ENCODE peak calls at places on chromosomes 11 and 22, in ten cellular contexts. X is fibroblast of villous mesenchyme; F is nephron progenitor cell; R is fibroblast of the aortic adventitia; Q is Calu3; V is brain microvascular endothelial cell; A is CD4-positive, alpha-beta T cell; C is natural killer cell; B is NB4; T is astrocyte of the spinal cord. N is an unnamed sample.

GRCh38 chr11:134976540-134976939 is 564.5 kb upstream of the B3GAT1 start:
- DNase-seq in X (no peak), F (no peak), R (no peak), Q (no peak), V (no peak), A (no peak), C (no peak), B (no peak), T (no peak), N (no peak)

GRCh38 chr11:5600374-5600851 is 4.0 kb downstream of the TRIM6 start:
- DNase-seq in X (peak; percentile 93), F (peak; percentile 55), R (peak; percentile 94), Q (peak; percentile 72), V (peak; percentile 88), A (peak; percentile 41), C (peak; percentile 39), B (peak; percentile 73), T (peak; percentile 91), N (peak; percentile 61)

GRCh38 chr11:122707111-122707510 is 51.6 kb downstream of the UBASH3B start:
- DNase-seq in X (no peak), F (no peak), R (no peak), Q (no peak), V (no peak), A (no peak), C (no peak), B (no peak), T (no peak), N (no peak)

GRCh38 chr11:47863189-47863892 is 15.2 kb upstream of the NUP160 start:
- DNase-seq in X (peak; percentile 97), F (no peak), R (peak; percentile 93), Q (no peak), V (peak; percentile 36), A (no peak), C (no peak), B (peak; percentile 59), T (peak; percentile 78), N (no peak)

GRCh38 chr22:48493733-48494132 is 1333.9 kb downstream of the BRD1 start:
- DNase-seq in X (no peak), F (no peak), R (no peak), Q (no peak), V (no peak), A (no peak), C (no peak), B (no peak), T (no peak), N (no peak)

GRCh38 chr11:107224836-107225235 is 206.6 kb upstream of the GUCY1A2 start:
- DNase-seq in X (no peak), F (no peak), R (no peak), Q (no peak), V (no peak), A (no peak), C (no peak), B (no peak), T (no peak), N (no peak)

GRCh38 chr22:49792107-49792506 is 35.6 kb downstream of the BRD1 start:
- DNase-seq in X (no peak), F (no peak), R (no peak), Q (no peak), V (no peak), A (no peak), C (no peak), B (no peak), T (no peak), N (no peak)

GRCh38 chr11:30023037-30023436 is 6.2 kb upstream of the KCNA4 start:
- DNase-seq in X (no peak), F (no peak), R (no peak), Q (no peak), V (no peak), A (no peak), C (no peak), B (no peak), T (no peak), N (no peak)

DNA sequence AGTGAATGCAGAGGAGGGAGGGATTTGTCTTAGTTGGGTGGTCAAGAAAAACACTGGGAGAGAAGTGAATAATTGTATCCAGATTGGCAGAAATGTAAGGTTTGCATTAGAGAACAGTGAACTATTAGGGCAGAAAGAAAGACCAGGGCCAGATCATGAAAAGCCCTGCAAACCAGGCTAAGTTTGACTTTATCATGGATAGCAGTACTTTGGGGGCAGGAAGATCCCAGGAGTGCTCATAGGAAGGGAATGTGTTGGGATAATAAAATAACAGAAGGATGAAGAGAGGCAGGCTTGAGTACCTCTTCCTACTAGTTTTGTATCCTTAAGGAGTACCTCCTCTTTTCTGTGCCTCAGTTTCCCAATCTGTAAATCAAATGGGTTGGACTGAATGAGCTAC is 64.0 kb downstream of the RPL27A start:
- DNase-seq in X (no peak), F (no peak), R (no peak), Q (no peak), V (no peak), A (no peak), C (no peak), B (no peak), T (no peak), N (no peak)
- TF ChIP-seq CTCF in X (no peak), F (no peak), R (no peak), Q (no peak), V (no peak), A (no peak), C (no peak), B (no peak), T (no peak), N (no peak)

DNA sequence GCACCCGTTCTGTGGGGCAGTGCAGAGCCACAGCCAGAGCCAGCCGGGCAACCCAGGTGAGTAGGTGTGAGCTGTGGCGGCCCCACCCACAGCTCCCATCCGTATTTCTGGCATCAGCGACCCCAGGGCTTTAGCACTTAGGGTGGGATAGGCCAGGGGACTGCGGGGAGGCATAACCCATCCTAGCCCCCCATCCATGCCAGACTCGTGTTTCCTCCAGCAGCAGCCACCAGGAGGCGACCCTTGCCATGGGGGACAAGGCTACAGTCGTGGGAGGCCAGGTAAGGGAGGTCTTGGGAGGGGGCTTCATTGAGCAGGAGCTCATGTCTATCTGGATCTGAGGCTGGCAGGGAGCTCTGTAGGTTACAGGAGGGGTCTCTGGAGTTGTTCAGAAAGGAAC is 873 bp downstream of the OTOG start:
- DNase-seq in X (no peak), F (no peak), R (no peak), Q (no peak), V (no peak), A (no peak), C (no peak), B (no peak), T (no peak), N (no peak)
- TF ChIP-seq CTCF in X (no peak), F (no peak), R (no peak), Q (no peak), V (peak; percentile 23), A (no peak), C (no peak), B (peak; percentile 31), T (peak; percentile 8), N (no peak)

GRCh38 chr11:62241095-62241494 is 944 bp upstream of the SCGB1D2 start:
- DNase-seq in X (no peak), F (no peak), R (no peak), Q (no peak), V (no peak), A (no peak), C (no peak), B (no peak), T (no peak), N (no peak)

GRCh38 chr11:62242021-62242420 is at the start of gene SCGB1D2:
- DNase-seq in X (no peak), F (no peak), R (no peak), Q (peak; percentile 2), V (no peak), A (no peak), C (no peak), B (no peak), T (no peak), N (no peak)

DNA sequence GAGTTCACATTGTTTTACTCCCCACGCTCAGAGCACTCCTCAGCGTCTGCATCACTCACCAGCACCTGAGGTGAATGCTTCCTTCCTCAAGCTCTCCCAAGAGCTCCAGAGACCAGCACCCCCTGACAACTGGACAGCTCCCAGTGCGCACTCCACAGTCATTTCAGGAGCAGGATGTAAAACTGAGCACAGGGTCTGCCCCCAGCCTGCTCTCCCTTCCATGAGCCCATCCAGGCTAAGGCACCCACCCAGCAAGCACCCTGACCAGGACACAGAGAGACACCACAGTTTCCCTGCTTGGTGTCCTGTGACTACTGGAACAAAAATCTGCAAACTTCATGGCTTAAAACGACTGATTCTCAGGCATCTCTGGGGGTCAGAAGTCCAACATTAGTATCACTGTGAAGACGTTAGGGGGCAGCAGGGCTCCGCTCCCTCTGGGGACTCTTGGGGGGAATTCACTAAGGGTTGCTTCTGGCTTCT is 3.3 kb downstream of the SCGB1D2 start:
- DNase-seq in X (peak; percentile 41), F (peak; percentile 79), R (peak; percentile 35), Q (peak; percentile 24), V (peak; percentile 27), A (no peak), C (no peak), B (peak; percentile 58), T (peak; percentile 33), N (no peak)
- TF ChIP-seq CTCF in X (peak; percentile 31), F (peak; percentile 28), R (peak; percentile 19), Q (no peak), V (peak; percentile 46), A (no peak), C (no peak), B (peak; percentile 62), T (peak; percentile 3), N (no peak)

GRCh38 chr11:3056296-3057068 is 741 bp downstream of the CARS1 start:
- DNase-seq in X (no peak), F (peak; percentile 36), R (peak; percentile 17), Q (peak; percentile 17), V (no peak), A (no peak), C (no peak), B (peak; percentile 68), T (no peak), N (no peak)

GRCh38 chr11:3060436-3061025 is 3.3 kb upstream of the CARS1 start:
- DNase-seq in X (no peak), F (no peak), R (no peak), Q (no peak), V (no peak), A (no peak), C (no peak), B (no peak), T (no peak), N (no peak)

GRCh38 chr11:3057069-3057963 is at the start of gene CARS1:
- DNase-seq in X (peak; percentile 96), F (peak; percentile 96), R (peak; percentile 90), Q (peak; percentile 96), V (peak; percentile 94), A (peak; percentile 90), C (peak; percentile 88), B (peak; percentile 96), T (peak; percentile 97), N (peak; percentile 96)

GRCh38 chr11:3055881-3056280 is 1.3 kb downstream of the CARS1 start:
- DNase-seq in X (no peak), F (no peak), R (no peak), Q (no peak), V (no peak), A (no peak), C (no peak), B (no peak), T (no peak), N (no peak)

DNA sequence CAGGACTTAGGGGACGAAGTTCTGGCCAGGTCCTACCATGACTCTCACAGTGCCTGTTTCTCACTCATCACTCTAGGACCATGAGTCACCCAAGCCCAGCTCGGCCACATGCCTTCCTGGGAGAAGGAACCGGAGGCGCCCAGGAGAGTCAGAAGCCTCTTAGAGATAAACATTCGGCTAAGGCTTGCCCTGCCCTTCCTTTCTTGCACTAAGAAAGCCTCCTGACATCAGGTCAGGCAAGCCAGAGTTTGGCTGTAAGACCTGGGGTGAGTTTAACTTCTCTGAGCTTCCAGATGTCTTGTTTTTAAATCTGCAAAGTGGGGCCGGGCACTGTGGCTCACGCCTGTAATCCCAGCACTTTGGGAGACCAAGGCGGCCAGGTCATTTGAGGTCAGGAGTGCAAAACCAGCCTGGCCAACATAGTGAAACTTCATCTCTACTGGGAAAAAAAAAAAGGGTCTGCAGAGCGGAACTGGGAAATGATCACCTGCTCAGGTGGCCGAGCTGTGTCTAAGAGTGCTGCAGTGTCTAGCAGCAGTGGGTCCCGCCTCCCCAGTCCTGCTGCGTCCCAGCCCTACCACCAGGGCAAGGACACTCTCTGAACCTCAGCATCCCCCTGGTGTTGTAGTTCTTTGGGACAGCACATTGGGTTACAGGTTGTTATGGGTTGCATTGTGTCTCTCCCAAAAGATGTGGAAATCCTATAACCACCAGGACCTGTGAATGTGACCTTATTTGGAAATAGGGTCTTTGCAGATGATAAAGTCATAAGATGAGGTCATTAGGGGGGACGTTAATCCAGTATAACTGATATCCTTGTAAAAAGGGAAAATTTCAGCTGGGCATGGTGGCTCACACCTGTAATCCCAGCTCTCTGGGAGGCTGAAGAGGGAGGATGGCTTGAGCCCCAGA is 1.8 kb upstream of the CARS1 start:
- DNase-seq in X (peak; percentile 94), F (no peak), R (peak; percentile 87), Q (peak; percentile 35), V (peak; percentile 84), A (no peak), C (no peak), B (no peak), T (peak; percentile 73), N (no peak)
- TF ChIP-seq CTCF in X (peak; percentile 32), F (no peak), R (peak; percentile 15), Q (no peak), V (peak; percentile 29), A (no peak), C (no peak), B (no peak), T (no peak), N (no peak)

N was measured in CD14-positive monocyte.